ENCODE peak calls at places on chromosome 17, in ten cellular contexts. R is HFFc6; S is C1 segment of cervical spinal cord; T is activated naive CD8-positive, alpha-beta T cell treated with anti-CD3 and anti-CD28 coated beads for 36 hours; E is BJ; K is activated effector memory CD4-positive, alpha-beta T cell treated with anti-CD3 and anti-CD28 coated beads, Interleukin-2, amount 50 U/mL, for 16 hours; X is left cardiac atrium; M is activated T-cell treated with anti-CD3 and anti-CD28 coated beads, Interleukin-2, amount 50 U/mL, for 4 hours; I is ovary; F is GM23248. A is an unnamed sample.

GRCh38 chr17:38628441-38628840 is 22.7 kb upstream of the SRCIN1 start:
- DNase-seq in R (no peak), S (no peak), T (no peak), E (no peak), K (peak; percentile 16), X (no peak), M (no peak), I (no peak), F (no peak), A (no peak)

GRCh38 chr17:77716289-77716929 is 242.1 kb upstream of the TNRC6C start:
- DNase-seq in R (no peak), S (no peak), T (no peak), E (no peak), K (no peak), X (no peak), M (no peak), I (no peak), F (no peak), A (no peak)

GRCh38 chr17:80816241-80817103 is 175.2 kb upstream of the CHMP6 start:
- DNase-seq in R (no peak), S (no peak), T (no peak), E (no peak), K (peak; percentile 46), X (no peak), M (no peak), I (no peak), F (no peak), A (no peak)

GRCh38 chr17:7858487-7858832 is 657 bp downstream of the CYB5D1 start:
- DNase-seq in R (peak; percentile 66), S (no peak), T (peak; percentile 47), E (no peak), K (peak; percentile 79), X (peak; percentile 63), M (peak; percentile 38), I (peak; percentile 67), F (peak; percentile 92), A (peak; percentile 72)

GRCh38 chr17:81160306-81160705 is 5.0 kb upstream of the PVALEF start:
- DNase-seq in R (no peak), S (peak; percentile 21), T (no peak), E (no peak), K (no peak), X (peak; percentile 74), M (no peak), I (peak; percentile 51), F (no peak), A (no peak)

GRCh38 chr17:74746922-74747321 is 1.5 kb upstream of the NHERF1 start:
- DNase-seq in R (no peak), S (no peak), T (no peak), E (no peak), K (no peak), X (no peak), M (no peak), I (no peak), F (no peak), A (no peak)

GRCh38 chr17:79952265-79952877 is 83.3 kb downstream of the TBC1D16 start:
- DNase-seq in R (no peak), S (no peak), T (no peak), E (no peak), K (peak; percentile 47), X (no peak), M (no peak), I (peak; percentile 31), F (no peak), A (peak; percentile 60)

GRCh38 chr17:8785547-8786412 is 13.4 kb downstream of the MFSD6L start:
- DNase-seq in R (peak; percentile 56), S (peak; percentile 9), T (peak; percentile 46), E (peak; percentile 1), K (peak; percentile 86), X (peak; percentile 79), M (peak; percentile 58), I (peak; percentile 81), F (peak; percentile 72), A (peak; percentile 94)

GRCh38 chr17:22411185-22411784 is 719.0 kb downstream of the KCNJ18 start:
- DNase-seq in R (no peak), S (no peak), T (no peak), E (no peak), K (peak; percentile 45), X (no peak), M (no peak), I (no peak), F (no peak), A (no peak)

GRCh38 chr17:78019367-78019975 is 61.0 kb downstream of the TNRC6C start:
- DNase-seq in R (peak; percentile 31), S (no peak), T (no peak), E (no peak), K (no peak), X (no peak), M (no peak), I (no peak), F (peak; percentile 58), A (no peak)

GRCh38 chr17:3978421-3979275 is 14.4 kb upstream of the ATP2A3 start:
- DNase-seq in R (no peak), S (no peak), T (no peak), E (no peak), K (peak; percentile 33), X (peak; percentile 75), M (no peak), I (no peak), F (no peak), A (no peak)

GRCh38 chr17:47373002-47373401 is 49.2 kb downstream of the EFCAB13 start:
- DNase-seq in R (no peak), S (no peak), T (no peak), E (no peak), K (no peak), X (no peak), M (no peak), I (no peak), F (no peak), A (no peak)

GRCh38 chr17:48011405-48012150 is 26.0 kb downstream of the COPZ2 start:
- DNase-seq in R (peak; percentile 47), S (no peak), T (peak; percentile 49), E (no peak), K (peak; percentile 77), X (no peak), M (no peak), I (no peak), F (peak; percentile 68), A (no peak)

GRCh38 chr17:83151442-83152220 is 72.2 kb downstream of the METRNL start:
- DNase-seq in R (no peak), S (no peak), T (no peak), E (peak; percentile 32), K (no peak), X (no peak), M (no peak), I (peak; percentile 53), F (peak; percentile 27), A (peak; percentile 73)

GRCh38 chr17:55496094-55496881 is 15.0 kb downstream of the SMIM36 start:
- DNase-seq in R (peak; percentile 4), S (no peak), T (no peak), E (no peak), K (no peak), X (peak; percentile 33), M (no peak), I (no peak), F (peak; percentile 61), A (no peak)

GRCh38 chr17:32914181-32914580 is 13.8 kb upstream of the TMEM98 start:
- DNase-seq in R (no peak), S (no peak), T (no peak), E (no peak), K (no peak), X (no peak), M (no peak), I (no peak), F (no peak), A (no peak)

GRCh38 chr17:50469005-50469605 is 425 bp upstream of the CHAD start:
- DNase-seq in R (no peak), S (no peak), T (no peak), E (no peak), K (no peak), X (no peak), M (no peak), I (no peak), F (peak; percentile 49), A (no peak)

GRCh38 chr17:74822329-74823175 is 37.1 kb downstream of the GRIN2C start:
- DNase-seq in R (no peak), S (peak; percentile 68), T (no peak), E (no peak), K (no peak), X (no peak), M (no peak), I (no peak), F (no peak), A (peak; percentile 69)

GRCh38 chr17:50396261-50397110 is 837 bp downstream of the LRRC59 start:
- DNase-seq in R (peak; percentile 26), S (no peak), T (peak; percentile 35), E (no peak), K (peak; percentile 73), X (peak; percentile 72), M (peak; percentile 13), I (peak; percentile 50), F (peak; percentile 90), A (no peak)

GRCh38 chr17:37430051-37430591 is 23.4 kb downstream of the TADA2A start:
- DNase-seq in R (peak; percentile 45), S (no peak), T (no peak), E (no peak), K (no peak), X (no peak), M (no peak), I (no peak), F (peak; percentile 94), A (no peak)

GRCh38 chr17:27947005-27947406 is 53.8 kb upstream of the LYRM9 start:
- DNase-seq in R (no peak), S (peak; percentile 14), T (no peak), E (no peak), K (no peak), X (no peak), M (no peak), I (no peak), F (no peak), A (no peak)

GRCh38 chr17:17783121-17783824 is 53.5 kb downstream of the SREBF1 start:
- DNase-seq in R (no peak), S (peak; percentile 64), T (peak; percentile 72), E (no peak), K (peak; percentile 82), X (peak; percentile 75), M (peak; percentile 53), I (peak; percentile 84), F (peak; percentile 64), A (no peak)

GRCh38 chr17:38705803-38706624 is 941 bp downstream of the MLLT6 start:
- DNase-seq in R (no peak), S (peak; percentile 54), T (no peak), E (no peak), K (peak; percentile 81), X (peak; percentile 72), M (peak; percentile 47), I (peak; percentile 75), F (peak; percentile 59), A (peak; percentile 78)